ENCODE peak calls at places on chromosomes 7 and 10, in four cellular contexts. T, M, J and O are unnamed samples.

GRCh38 chr10:803041-803741 is 113.7 kb upstream of the DIP2C start:
- DNase-seq in T (no peak), M (no peak), J (no peak), O (no peak)

GRCh38 chr7:1900847-1901246 is 230.8 kb downstream of the ELFN1 start:
- DNase-seq in T (no peak), M (no peak), J (no peak), O (peak; percentile 10)

GRCh38 chr10:31133628-31134302 is 102.1 kb upstream of the ZNF438 start:
- DNase-seq in T (no peak), M (peak; percentile 83), J (peak; percentile 90), O (peak; percentile 89)

GRCh38 chr7:157479326-157479725 is 142.5 kb downstream of the DNAJB6 start:
- DNase-seq in T (no peak), M (no peak), J (no peak), O (no peak)

GRCh38 chr7:1961776-1962276 is 270.9 kb downstream of the MAD1L1 start:
- DNase-seq in T (no peak), M (no peak), J (no peak), O (no peak)

GRCh38 chr7:18788026-18788425 is 292.5 kb downstream of the HDAC9 start:
- DNase-seq in T (no peak), M (no peak), J (no peak), O (no peak)

GRCh38 chr7:24381919-24382505 is 98.0 kb downstream of the NPY start:
- DNase-seq in T (peak; percentile 37), M (no peak), J (no peak), O (no peak)

GRCh38 chr7:2567663-2568238 is 9.0 kb downstream of the IQCE start:
- DNase-seq in T (no peak), M (no peak), J (no peak), O (peak; percentile 72)

GRCh38 chr10:33067481-33067880 is 109.5 kb upstream of the ITGB1 start:
- DNase-seq in T (no peak), M (no peak), J (no peak), O (no peak)

GRCh38 chr7:2100278-2101205 is 132.2 kb downstream of the MAD1L1 start:
- DNase-seq in T (no peak), M (peak; percentile 41), J (peak; percentile 85), O (peak; percentile 61)

GRCh38 chr7:132161231-132161915 is 414.9 kb downstream of the PLXNA4 start:
- DNase-seq in T (no peak), M (no peak), J (no peak), O (peak; percentile 71)

GRCh38 chr7:137025469-137026175 is 157.2 kb downstream of the CHRM2 start:
- DNase-seq in T (no peak), M (no peak), J (no peak), O (no peak)

GRCh38 chr7:46839651-46840050 is 742.3 kb downstream of the TNS3 start:
- DNase-seq in T (no peak), M (no peak), J (no peak), O (no peak)

GRCh38 chr7:112898432-112899290 is 108.5 kb upstream of the TMEM168 start:
- DNase-seq in T (peak; percentile 28), M (peak; percentile 69), J (peak; percentile 75), O (no peak)

GRCh38 chr7:35336444-35336843 is 82.5 kb upstream of the TBX20 start:
- DNase-seq in T (no peak), M (no peak), J (no peak), O (peak; percentile 52)

GRCh38 chr7:27143022-27143949 is at the start of gene HOXA5:
- DNase-seq in T (peak; percentile 95), M (peak; percentile 65), J (peak; percentile 84), O (peak; percentile 60)

GRCh38 chr10:30000802-30001571 is 58.4 kb downstream of the JCAD start:
- DNase-seq in T (no peak), M (peak; percentile 61), J (no peak), O (no peak)
- TF ChIP-seq POLR2A in T (no peak), M (no peak), J (no peak), O (no peak)

GRCh38 chr7:119974972-119975371 is 298.0 kb upstream of the KCND2 start:
- DNase-seq in T (no peak), M (no peak), J (no peak), O (no peak)
- H3K27ac ChIP-seq in T (no peak overlapping the region), M (no peak overlapping the region), J (no peak overlapping the region), O (no peak overlapping the region)

GRCh38 chr10:103834436-103835095 is 20.8 kb downstream of the SH3PXD2A start:
- DNase-seq in T (no peak), M (no peak), J (no peak), O (no peak)
- H3K4me1 ChIP-seq in T (peaks cover 32% of the 10 kb centered on the region), M (peaks cover 30% of the 10 kb centered on the region), J (peaks cover 15% of the 10 kb centered on the region), O (peaks cover 9% of the 10 kb centered on the region)

DNA sequence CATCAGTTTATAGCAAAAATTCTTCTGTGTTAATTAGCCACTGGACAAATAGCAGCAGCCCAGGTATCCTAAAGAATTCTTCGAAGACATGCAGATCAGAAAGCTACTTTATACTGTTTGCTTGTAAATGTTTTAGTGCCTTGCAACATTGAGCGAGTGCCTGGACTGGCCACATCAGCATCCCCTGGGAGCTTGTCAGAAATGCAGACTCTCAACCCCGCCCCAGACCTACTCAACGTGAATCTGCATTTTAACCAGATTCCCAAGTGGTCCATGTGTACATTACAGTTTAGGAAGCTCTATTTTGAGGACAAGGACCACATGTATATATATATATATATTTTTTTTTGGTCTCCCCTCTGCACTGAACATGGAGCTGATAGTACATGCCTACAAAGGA is 18.5 kb upstream of the PLEKHS1 start:
- DNase-seq in T (no peak), M (no peak), J (no peak), O (no peak)
- TF ChIP-seq POLR2A in T (no peak), M (no peak), J (no peak), O (no peak)

DNA sequence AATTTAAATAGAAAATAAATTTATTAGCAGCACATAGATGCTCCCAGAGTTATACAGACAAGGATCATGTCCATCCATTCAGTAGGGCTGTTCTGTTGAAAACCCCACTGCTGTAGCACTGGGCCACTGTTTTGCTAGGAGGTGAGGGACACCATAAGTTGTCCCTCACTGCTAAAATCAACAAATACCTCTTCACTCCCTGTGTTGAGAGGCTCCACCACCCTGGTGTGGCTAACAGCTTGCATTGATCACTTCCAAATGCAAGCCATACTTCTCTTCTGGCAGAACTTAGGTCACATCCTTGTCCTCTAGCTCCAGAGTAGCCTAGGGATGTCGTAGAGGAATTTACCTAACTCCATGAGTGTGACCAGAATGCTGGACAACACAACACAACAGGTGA is 55.4 kb downstream of the MDFIC start:
- DNase-seq in T (no peak), M (no peak), J (no peak), O (no peak)
- H3K27ac ChIP-seq in T (no peak overlapping the region), M (no peak overlapping the region), J (no peak overlapping the region), O (no peak overlapping the region)

GRCh38 chr7:121187222-121187621 is 141.6 kb upstream of the WNT16 start:
- DNase-seq in T (no peak), M (no peak), J (no peak), O (no peak)
- H3K4me1 ChIP-seq in T (no peaks in the 10 kb centered on the region), M (no peaks in the 10 kb centered on the region), J (no peaks in the 10 kb centered on the region), O (no peaks in the 10 kb centered on the region)